ENCODE peak calls at places on chromosomes 11 and 22, in four cellular contexts. Q is A549, U is K562, R is H1. S is an unnamed sample.

GRCh38 chr22:46065733-46066454 is 84.4 kb upstream of the PPARA start:
- DNase-seq in Q (no peak), R (no peak), U (no peak), S (no peak)

GRCh38 chr11:131311746-131312145 is 58.7 kb upstream of the NTM start:
- DNase-seq in U (no peak), Q (no peak), R (no peak), S (no peak)

GRCh38 chr11:69799582-69799981 is 19.6 kb downstream of the FGF3 start:
- DNase-seq in U (peak), R (no peak), Q (peak), S (peak)

GRCh38 chr11:8654503-8654902 is 28.0 kb downstream of the TRIM66 start:
- DNase-seq in Q (no peak), U (no peak), R (no peak), S (no peak)

GRCh38 chr11:111408789-111409727 is 30.0 kb upstream of the POU2AF1 start:
- DNase-seq in Q (no peak), U (no peak), R (no peak), S (no peak)

GRCh38 chr11:9790703-9791102 is 126.8 kb downstream of the SWAP70 start:
- DNase-seq in R (no peak), U (no peak), Q (no peak), S (no peak)

GRCh38 chr11:65829459-65829858 is 4.3 kb upstream of the SNX32 start:
- DNase-seq in Q (no peak), U (peak), R (no peak), S (no peak)

GRCh38 chr11:66100272-66101037 is 30.4 kb downstream of the PACS1 start:
- DNase-seq in R (no peak), U (no peak), Q (peak), S (no peak)

GRCh38 chr22:26619510-26619909 is 1.7 kb upstream of the CRYBB1 start:
- DNase-seq in R (no peak), U (peak), Q (no peak), S (no peak)

GRCh38 chr22:19483481-19484244 is 3.9 kb downstream of the CDC45 start:
- DNase-seq in R (no peak), U (peak), Q (no peak), S (no peak)

GRCh38 chr11:107591098-107591445 is at the start of gene ELMOD1:
- DNase-seq in U (peak), Q (peak), R (peak), S (peak)

GRCh38 chr22:21102659-21103267 is 57.0 kb downstream of the LRRC74B start:
- DNase-seq in U (peak), R (peak), Q (peak), S (peak)

GRCh38 chr11:126816655-126817054 is 183.9 kb downstream of the KIRREL3 start:
- DNase-seq in R (no peak), U (no peak), Q (no peak), S (no peak)

GRCh38 chr11:64654958-64655541 is 64.0 kb downstream of the SLC22A12 start:
- DNase-seq in R (no peak), U (no peak), Q (no peak), S (no peak)

GRCh38 chr22:49427941-49428340 is 399.7 kb downstream of the BRD1 start:
- DNase-seq in R (no peak), Q (no peak), U (no peak), S (no peak)

GRCh38 chr11:63906585-63906984 is 10.4 kb downstream of the RCOR2 start:
- DNase-seq in Q (no peak), U (peak), R (peak), S (no peak)

GRCh38 chr11:73239571-73240189 is 21.6 kb downstream of the P2RY2 start:
- DNase-seq in Q (no peak), R (no peak), U (no peak), S (no peak)

GRCh38 chr11:33040127-33040861 is 922 bp downstream of the TCP11L1 start:
- DNase-seq in Q (peak), R (no peak), U (no peak), S (no peak)

GRCh38 chr11:74257934-74258553 is 53.4 kb downstream of the P4HA3 start:
- DNase-seq in Q (peak), R (no peak), U (no peak), S (no peak)

GRCh38 chr11:18277560-18278271 is 11.7 kb downstream of the SAA1 start:
- DNase-seq in U (no peak), R (no peak), Q (no peak), S (no peak)

GRCh38 chr11:3165916-3166267 is 782 bp upstream of the OSBPL5 start:
- DNase-seq in U (no peak), R (no peak), Q (no peak), S (no peak)

GRCh38 chr11:84673753-84674152 is 953.4 kb downstream of the DLG2 start:
- DNase-seq in R (no peak), U (no peak), Q (no peak), S (no peak)

GRCh38 chr22:45001653-45002052 is 8.2 kb downstream of the PHF21B start:
- DNase-seq in R (no peak), Q (no peak), U (no peak), S (no peak)

GRCh38 chr11:102309621-102310541 is 7.4 kb upstream of the BIRC3 start:
- DNase-seq in R (peak), U (no peak), Q (peak), S (peak)

GRCh38 chr22:39493759-39494158 is 8.3 kb upstream of the MIEF1 start:
- DNase-seq in R (no peak), U (no peak), Q (no peak), S (no peak)

GRCh38 chr22:50199836-50200332 is 927 bp upstream of the SELENOO start:
- DNase-seq in Q (no peak), R (peak), U (no peak), S (no peak)

GRCh38 chr11:102733232-102733875 is 8.6 kb upstream of the MMP8 start:
- DNase-seq in Q (peak), R (peak), U (peak), S (peak)

GRCh38 chr11:113160652-113161051 is 153.7 kb upstream of the TTC12 start:
- DNase-seq in Q (no peak), U (no peak), R (no peak), S (no peak)

GRCh38 chr22:36355362-36355761 is 32.4 kb downstream of the MYH9 start:
- DNase-seq in R (no peak), U (no peak), Q (no peak), S (no peak)

GRCh38 chr22:36350751-36351594 is 36.8 kb downstream of the MYH9 start:
- DNase-seq in U (no peak), Q (peak), R (no peak), S (peak)

GRCh38 chr22:36351921-36352774 is 35.6 kb downstream of the MYH9 start:
- DNase-seq in Q (peak), U (no peak), R (no peak), S (peak)

GRCh38 chr22:36355894-36356293 is 31.9 kb downstream of the MYH9 start:
- DNase-seq in Q (no peak), R (no peak), U (no peak), S (no peak)

DNA sequence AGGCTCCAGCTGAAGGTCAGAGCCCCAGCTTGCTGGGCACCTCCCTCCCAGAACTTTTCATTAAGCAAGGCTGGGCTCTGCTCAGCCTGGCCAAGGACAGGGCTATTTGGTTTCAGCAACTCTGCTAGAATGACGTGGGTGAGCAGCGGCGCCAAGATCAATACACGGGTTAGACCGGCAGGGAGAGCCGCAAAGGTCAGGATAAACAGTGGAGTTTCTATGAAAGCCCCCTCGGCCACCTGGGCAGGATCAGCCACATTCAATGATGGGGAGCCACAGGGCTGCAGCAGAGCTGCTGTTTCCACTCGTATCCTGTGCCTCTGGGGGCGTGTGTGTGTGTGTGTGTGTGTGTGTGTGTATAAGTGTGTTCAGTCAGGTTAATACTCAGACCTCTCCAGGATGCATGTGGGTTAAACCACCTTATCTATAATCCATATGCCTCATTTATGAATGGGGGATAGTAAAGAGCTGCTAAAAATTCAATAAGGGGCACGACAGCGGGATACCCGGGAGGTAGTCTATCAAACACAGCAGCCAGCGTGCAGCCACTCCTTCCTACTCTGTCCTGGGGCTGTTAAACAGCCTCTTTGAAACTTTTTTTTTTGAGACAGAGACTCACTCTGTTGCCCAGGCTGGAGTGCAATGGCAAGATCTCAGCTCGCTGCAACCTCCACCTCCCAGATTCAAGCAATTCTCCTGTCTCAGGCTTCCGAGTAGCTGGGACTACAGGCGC is 34.8 kb downstream of the MYH9 start:
- DNase-seq in U (no peak), R (no peak), Q (peak), S (peak)
- TF ChIP-seq KDM1A in U (no peak), R (no peak), Q (no peak), S (no peak)

DNA sequence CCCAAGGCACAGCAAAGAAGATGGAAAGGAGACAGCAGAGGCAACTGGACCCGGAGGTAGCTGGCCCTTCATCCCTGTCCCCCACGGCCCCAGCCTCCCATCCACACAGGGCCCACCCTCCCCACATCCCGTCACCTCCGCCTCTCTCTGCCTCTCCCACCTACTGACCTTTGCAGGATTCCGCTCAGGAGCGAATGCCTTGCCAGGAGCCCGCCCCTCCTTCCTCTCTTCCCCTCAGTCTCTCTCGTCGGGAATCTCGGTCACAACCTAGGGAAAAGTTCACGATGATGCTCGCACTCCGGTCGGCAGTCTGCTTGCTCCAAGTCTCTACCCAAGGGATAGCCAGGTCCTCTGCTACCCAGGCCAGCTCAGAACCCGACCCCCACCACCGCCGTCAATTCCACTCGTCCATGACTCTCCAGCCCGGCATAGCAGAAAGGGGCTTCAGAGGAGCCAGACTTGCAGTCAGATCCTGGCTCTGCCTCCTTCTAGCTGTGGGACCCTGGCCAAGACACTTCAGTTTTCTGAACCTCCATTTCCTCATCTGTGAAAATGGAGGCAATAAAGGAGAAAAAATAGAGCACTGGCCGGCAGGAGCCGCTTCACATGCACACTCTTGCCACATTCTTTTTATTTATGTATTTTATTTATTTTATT is 10.2 kb downstream of the AHNAK start:
- DNase-seq in U (no peak), Q (no peak), R (no peak), S (no peak)
- TF ChIP-seq MAFK in U (no peak), Q (no peak), R (no peak), S (no peak)

DNA sequence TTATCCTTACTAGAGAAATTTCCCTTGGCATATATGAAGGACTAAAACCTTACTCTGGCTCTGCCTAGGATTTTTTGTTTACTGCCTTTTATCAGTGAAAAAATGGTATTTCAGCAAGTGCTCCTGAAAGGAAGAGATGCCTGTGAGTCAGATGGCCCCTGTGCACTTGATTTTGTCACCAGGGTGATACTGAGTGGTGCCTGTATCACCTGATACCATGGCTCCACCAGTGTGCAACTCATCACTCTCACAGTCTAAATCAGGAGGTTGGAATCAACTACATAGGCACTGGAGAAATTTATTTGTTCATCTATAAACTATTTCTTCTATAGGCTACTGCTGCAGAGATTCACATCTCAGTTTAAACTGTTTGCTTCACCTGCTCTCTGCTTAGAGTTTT is 43.2 kb downstream of the F2 start:
- DNase-seq in Q (no peak), R (no peak), U (no peak), S (no peak)
- TF ChIP-seq KDM1A in Q (no peak), R (no peak), U (no peak), S (no peak)

DNA sequence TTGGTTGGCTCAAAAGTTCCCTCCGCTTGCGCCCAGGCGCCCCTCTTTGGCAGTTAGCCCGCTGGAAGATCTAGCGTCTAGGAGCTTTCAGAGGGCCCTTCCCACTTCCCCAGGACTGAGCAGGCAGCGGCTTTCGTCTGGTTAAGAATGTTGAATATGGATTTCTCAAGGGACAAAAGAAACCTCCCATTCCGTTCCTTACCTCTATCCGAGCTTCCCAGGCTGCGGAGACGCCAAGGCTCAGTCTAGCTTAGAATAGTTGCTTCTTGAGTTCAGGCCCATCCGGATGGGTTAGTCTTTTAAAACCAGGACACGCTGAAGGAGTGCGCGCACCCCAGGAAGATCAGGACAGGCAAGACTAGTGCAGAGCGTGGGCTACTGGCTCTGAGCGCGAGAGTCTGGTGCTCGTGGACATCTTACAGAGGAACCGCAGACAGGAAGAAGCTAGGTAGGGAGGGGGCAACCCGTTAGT is 1.6 kb downstream of the NELL1 start:
- DNase-seq in U (no peak), Q (no peak), R (peak), S (no peak)
- TF ChIP-seq MAFK in U (no peak), Q (no peak), R (no peak), S (no peak)

GRCh38 chr11:123584186-123584585 is 70.2 kb downstream of the SCN3B start:
- DNase-seq in R (no peak), Q (no peak), U (no peak), S (no peak)
- TF ChIP-seq KDM1A in R (no peak), Q (no peak), U (no peak), S (no peak)

GRCh38 chr11:103807806-103808205 is 228.6 kb upstream of the DDI1 start:
- DNase-seq in R (no peak), U (no peak), Q (no peak), S (no peak)
- TF ChIP-seq MAFK in R (no peak), U (no peak), Q (no peak), S (no peak)

GRCh38 chr11:114197799-114198500 is 98.2 kb upstream of the NNMT start:
- DNase-seq in U (no peak), R (no peak), Q (no peak), S (no peak)
- TF ChIP-seq KDM1A in U (no peak), R (no peak), Q (no peak), S (no peak)

GRCh38 chr11:1781593-1781975 is 17.9 kb upstream of the CTSD start:
- DNase-seq in U (no peak), Q (no peak), R (no peak), S (no peak)

GRCh38 chr11:1782026-1782696 is 18.4 kb upstream of the CTSD start:
- DNase-seq in U (no peak), Q (no peak), R (no peak), S (no peak)

GRCh38 chr11:1779034-1779805 is 15.5 kb upstream of the CTSD start:
- DNase-seq in U (no peak), R (no peak), Q (no peak), S (no peak)

GRCh38 chr11:1779806-1780699 is 16.3 kb upstream of the CTSD start:
- DNase-seq in U (no peak), R (no peak), Q (no peak), S (no peak)

GRCh38 chr11:1780700-1781592 is 17.2 kb upstream of the CTSD start:
- DNase-seq in Q (no peak), R (no peak), U (no peak), S (no peak)
- TF ChIP-seq MAFK in Q (no peak), R (no peak), U (no peak), S (no peak)

GRCh38 chr11:19633276-19633675 is 79.4 kb upstream of the NAV2 start:
- DNase-seq in U (no peak), R (no peak), Q (no peak), S (no peak)
- TF ChIP-seq KDM1A in U (no peak), R (no peak), Q (no peak), S (no peak)

GRCh38 chr11:103904324-103904667 is 132.1 kb upstream of the DDI1 start:
- DNase-seq in Q (no peak), U (no peak), R (no peak), S (no peak)
- TF ChIP-seq MAFK in Q (no peak), U (no peak), R (no peak), S (no peak)

S was measured in HepG2.